ENCODE peak calls at places on chromosomes 11 and 22, in four cellular contexts. One of them, this sample, is unnamed.
A peak's percentile ranks its signal among the peaks of the same experiment; 100 is the strongest.

GRCh38 chr11:30710216-30710615 is 124.1 kb upstream of the MPPED2 start:
- DNase-seq in neural crest cell: no peak
- DNase-seq in IMR-90: no peak
- DNase-seq in WTC11: no peak
- DNase-seq in this sample: no peak

GRCh38 chr11:69797737-69798528 is 21.3 kb downstream of the FGF3 start:
- DNase-seq in neural crest cell: no peak
- DNase-seq in IMR-90: no peak
- DNase-seq in WTC11: no peak
- DNase-seq in this sample: no peak

GRCh38 chr11:12689029-12689755 is 15.0 kb downstream of the TEAD1 start:
- DNase-seq in neural crest cell: no peak
- DNase-seq in IMR-90: no peak
- DNase-seq in WTC11: no peak
- DNase-seq in this sample: no peak

GRCh38 chr11:74141274-74141695 is 29.5 kb downstream of the C2CD3 start:
- DNase-seq in neural crest cell: no peak
- DNase-seq in IMR-90: no peak
- DNase-seq in WTC11: peak; percentile 12
- DNase-seq in this sample: no peak

GRCh38 chr11:33451364-33451763 is 194.2 kb downstream of the HIPK3 start:
- DNase-seq in neural crest cell: no peak
- DNase-seq in IMR-90: no peak
- DNase-seq in WTC11: no peak
- DNase-seq in this sample: no peak

GRCh38 chr11:117010808-117011540 is 87.3 kb downstream of the SIK3 start:
- DNase-seq in neural crest cell: no peak
- DNase-seq in IMR-90: peak; percentile 92
- DNase-seq in WTC11: no peak
- DNase-seq in this sample: no peak

GRCh38 chr11:62245271-62245753 is 3.3 kb downstream of the SCGB1D2 start:
- DNase-seq in neural crest cell: peak; percentile 11
- DNase-seq in IMR-90: peak; percentile 28
- DNase-seq in WTC11: peak; percentile 73
- DNase-seq in this sample: no peak

GRCh38 chr11:71562120-71562519 is 3.2 kb upstream of the KRTAP5-10 start:
- DNase-seq in neural crest cell: no peak
- DNase-seq in IMR-90: no peak
- DNase-seq in WTC11: no peak
- DNase-seq in this sample: no peak

GRCh38 chr22:27100789-27101188 is 443.4 kb downstream of the MIAT start:
- DNase-seq in neural crest cell: peak; percentile 56
- DNase-seq in IMR-90: peak; percentile 45
- DNase-seq in WTC11: peak; percentile 51
- DNase-seq in this sample: peak; percentile 95

GRCh38 chr11:96464695-96465307 is 75.0 kb downstream of the JRKL start:
- DNase-seq in neural crest cell: no peak
- DNase-seq in IMR-90: peak; percentile 78
- DNase-seq in WTC11: no peak
- DNase-seq in this sample: no peak
- TF ChIP-seq CTCF in neural crest cell: peak; percentile 94
- TF ChIP-seq CTCF in IMR-90: peak; percentile 75
- TF ChIP-seq CTCF in WTC11: peak; percentile 57
- TF ChIP-seq CTCF in this sample: peak; percentile 91

GRCh38 chr11:6298605-6299004 is 21.7 kb downstream of the CAVIN3 start:
- DNase-seq in neural crest cell: no peak
- DNase-seq in IMR-90: no peak
- DNase-seq in WTC11: peak; percentile 86
- DNase-seq in this sample: no peak
- TF ChIP-seq CTCF in neural crest cell: peak; percentile 46
- TF ChIP-seq CTCF in IMR-90: peak; percentile 67
- TF ChIP-seq CTCF in WTC11: peak; percentile 52
- TF ChIP-seq CTCF in this sample: peak; percentile 73

DNA sequence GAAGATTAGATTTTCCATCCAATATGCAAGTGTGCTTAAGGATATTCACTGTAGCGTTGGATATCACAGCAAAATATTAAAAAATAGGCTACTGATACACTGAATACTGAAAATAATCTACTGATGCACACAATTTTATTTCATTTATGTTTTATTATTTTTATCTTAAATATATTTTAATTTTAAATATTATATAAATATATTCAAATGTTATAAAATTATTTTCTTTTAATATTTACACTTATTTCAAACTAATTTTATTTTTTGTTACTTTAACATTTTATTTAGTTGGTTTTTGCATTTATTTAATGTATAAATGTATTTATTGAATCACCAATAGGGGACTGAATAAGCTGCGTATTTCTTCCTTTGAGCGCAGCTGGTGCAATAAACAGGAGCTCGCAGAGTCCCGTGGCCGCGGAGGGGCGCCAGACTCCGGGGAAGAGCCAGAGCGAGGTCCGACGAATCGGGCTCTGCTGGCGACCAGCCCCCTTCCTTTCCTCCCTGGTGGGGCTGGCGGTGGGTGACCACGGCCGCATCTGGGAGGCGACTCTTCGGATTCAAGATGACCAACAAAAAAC is 12.2 kb downstream of the MMP3 start:
- DNase-seq in neural crest cell: no peak
- DNase-seq in IMR-90: peak; percentile 23
- DNase-seq in WTC11: peak; percentile 77
- DNase-seq in this sample: no peak
- TF ChIP-seq CTCF in neural crest cell: no peak
- TF ChIP-seq CTCF in IMR-90: peak; percentile 58
- TF ChIP-seq CTCF in WTC11: no peak
- TF ChIP-seq CTCF in this sample: peak; percentile 51

DNA sequence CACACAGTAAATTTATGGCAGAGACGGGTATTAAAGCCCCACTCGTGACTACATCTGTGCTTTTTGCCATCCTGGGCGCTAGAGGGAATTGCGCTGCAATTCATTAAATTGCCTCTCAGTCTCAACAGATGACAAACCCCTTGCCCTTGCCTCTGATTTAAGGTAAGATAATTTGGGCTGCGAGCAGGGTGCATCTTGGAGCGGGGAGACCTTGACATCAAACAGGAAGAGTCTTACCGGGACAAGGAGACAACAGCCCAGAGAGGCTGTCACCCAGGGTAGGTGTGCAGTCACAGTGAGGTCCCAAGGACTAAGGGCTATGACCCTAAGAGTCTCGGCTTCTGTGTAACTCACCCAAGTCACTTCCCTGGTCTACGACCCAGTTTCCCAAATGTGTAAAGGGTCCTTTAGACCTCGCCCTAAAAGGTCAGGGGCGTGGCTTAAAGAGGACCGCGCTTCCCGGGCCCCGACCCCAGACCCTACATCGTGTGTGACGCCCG is 427 bp upstream of the TOM1 start:
- DNase-seq in neural crest cell: no peak
- DNase-seq in IMR-90: no peak
- DNase-seq in WTC11: no peak
- DNase-seq in this sample: no peak
- TF ChIP-seq CTCF in neural crest cell: no peak
- TF ChIP-seq CTCF in IMR-90: no peak
- TF ChIP-seq CTCF in WTC11: no peak
- TF ChIP-seq CTCF in this sample: no peak

DNA sequence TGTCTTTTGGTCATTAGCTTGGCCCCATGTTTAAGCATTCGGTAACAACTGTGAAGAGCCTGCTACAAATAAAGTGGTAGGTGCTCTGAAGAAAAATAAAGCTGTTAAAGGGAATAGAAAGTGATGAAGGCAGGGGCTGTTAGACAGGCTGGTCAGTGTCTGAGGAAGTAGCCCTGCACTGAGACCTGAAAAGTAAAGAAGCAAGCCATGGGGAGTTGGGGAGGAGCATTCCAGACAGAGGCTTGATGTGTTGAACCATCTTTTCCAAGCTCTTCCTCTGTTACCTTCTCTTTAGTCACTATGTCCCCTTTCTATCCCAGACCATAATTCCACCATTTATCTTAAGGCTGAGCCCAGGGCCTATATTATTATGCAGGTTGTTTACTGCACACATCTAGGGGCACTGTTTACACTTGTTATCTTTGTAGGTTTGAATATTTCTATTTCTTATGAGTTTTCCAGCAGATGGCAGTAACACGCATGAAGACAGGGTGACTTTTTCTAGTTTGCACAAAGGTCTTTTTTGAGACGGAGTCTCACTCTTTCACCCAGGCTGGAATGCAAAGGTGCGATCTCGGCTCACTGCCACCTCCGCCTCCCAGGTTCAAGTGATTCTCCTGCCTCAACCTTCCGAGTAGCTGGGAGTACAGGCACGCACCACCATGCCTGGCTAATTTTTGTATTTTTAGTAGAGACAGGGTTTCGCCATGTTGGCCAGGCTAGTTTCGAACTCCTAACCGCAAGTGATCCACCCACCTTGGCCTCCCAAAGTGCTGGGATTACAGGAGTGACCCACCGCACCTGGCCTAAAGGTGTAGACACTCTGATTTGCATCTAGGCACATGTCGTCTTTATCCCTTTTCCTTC is 23.0 kb downstream of the ZFTA start:
- DNase-seq in neural crest cell: no peak
- DNase-seq in IMR-90: no peak
- DNase-seq in WTC11: no peak
- DNase-seq in this sample: no peak
- TF ChIP-seq CTCF in neural crest cell: peak; percentile 46
- TF ChIP-seq CTCF in IMR-90: no peak
- TF ChIP-seq CTCF in WTC11: no peak
- TF ChIP-seq CTCF in this sample: peak; percentile 70

GRCh38 chr22:23180301-23180892 is at the start of gene BCR:
- DNase-seq in neural crest cell: peak; percentile 48
- DNase-seq in IMR-90: peak; percentile 65
- DNase-seq in WTC11: peak; percentile 52
- DNase-seq in this sample: no peak
- TF ChIP-seq CTCF in neural crest cell: no peak
- TF ChIP-seq CTCF in IMR-90: no peak
- TF ChIP-seq CTCF in WTC11: no peak
- TF ChIP-seq CTCF in this sample: peak; percentile 32

DNA sequence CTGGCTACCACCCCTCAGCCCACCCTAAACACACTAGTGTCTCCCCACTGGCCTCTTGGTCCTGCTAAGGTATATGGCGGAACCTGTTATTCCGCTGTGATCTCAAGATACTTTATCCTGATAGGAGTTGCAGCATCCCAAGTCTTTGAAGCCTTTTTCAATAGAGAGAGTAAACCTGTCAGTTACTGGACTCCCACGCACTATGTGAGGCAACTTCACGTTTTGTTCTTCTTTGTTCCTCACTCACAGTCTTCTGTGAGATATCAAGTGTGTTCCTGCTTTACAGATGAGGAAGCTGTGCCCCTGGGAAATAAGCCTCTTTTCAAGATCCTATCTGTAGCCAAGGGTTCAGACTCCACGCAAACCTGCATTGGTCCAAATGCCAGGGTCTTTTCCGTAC is 127.8 kb downstream of the MYO18B start:
- DNase-seq in neural crest cell: no peak
- DNase-seq in IMR-90: no peak
- DNase-seq in WTC11: no peak
- DNase-seq in this sample: no peak
- TF ChIP-seq CTCF in neural crest cell: no peak
- TF ChIP-seq CTCF in IMR-90: no peak
- TF ChIP-seq CTCF in WTC11: no peak
- TF ChIP-seq CTCF in this sample: no peak

GRCh38 chr22:29205598-29206371 is at the start of gene EMID1:
- DNase-seq in neural crest cell: no peak
- DNase-seq in IMR-90: peak; percentile 9
- DNase-seq in WTC11: peak; percentile 58
- DNase-seq in this sample: no peak
- TF ChIP-seq CTCF in neural crest cell: no peak
- TF ChIP-seq CTCF in IMR-90: peak; percentile 25
- TF ChIP-seq CTCF in WTC11: no peak
- TF ChIP-seq CTCF in this sample: peak; percentile 55